ENCODE peak calls at places on chromosome 15, in four cellular contexts. V is EH, H is ELF-1, Q is cardiac muscle cell. S is an unnamed sample.

GRCh38 chr15:55897560-55898336 is 95.7 kb downstream of the NEDD4 start:
- DNase-seq in V (peak), H (peak), Q (peak), S (peak)

GRCh38 chr15:67276666-67277065 is 22.1 kb downstream of the IQCH start:
- DNase-seq in V (no peak), H (no peak), Q (no peak), S (no peak)

GRCh38 chr15:65529754-65530317 is 427 bp upstream of the HACD3 start:
- DNase-seq in V (no peak), H (no peak), Q (no peak), S (no peak)

GRCh38 chr15:93983501-93983900 is 247.9 kb upstream of the MCTP2 start:
- DNase-seq in V (no peak), H (no peak), Q (no peak), S (peak)

GRCh38 chr15:65917936-65918335 is 48.6 kb downstream of the RAB11A start:
- DNase-seq in V (no peak), H (no peak), Q (no peak), S (no peak)

GRCh38 chr15:29820802-29821160 is 1.5 kb downstream of the TJP1 start:
- DNase-seq in V (no peak), H (no peak), Q (no peak), S (no peak)

GRCh38 chr15:44535509-44536297 is 1.2 kb upstream of the EIF3J start:
- DNase-seq in V (no peak), H (no peak), Q (no peak), S (peak)

GRCh38 chr15:65416845-65417416 is 5.8 kb downstream of the IGDCC4 start:
- DNase-seq in V (peak), H (peak), Q (peak), S (peak)

GRCh38 chr15:57327985-57328471 is 48.3 kb upstream of the CGNL1 start:
- DNase-seq in V (peak), H (no peak), Q (peak), S (peak)

S was measured in RPMI7951.